ENCODE peak calls at places on chromosomes 11 and 22, in nine cellular contexts. B is activated gamma-delta T cell treated with anti-CD3 and anti-CD28 coated beads, Interleukin-2, amount 50 U/mL, for 16 hours; A is H54; D is stimulated activated CD8-positive, alpha-beta memory T cell treated with anti-CD3 and anti-CD28 coated beads, Interleukin-12 subunit alpha, Interleukin-12 subunit beta, amount 100 ng/mL, for 1 hour; R is ecto neural progenitor cell; F is lung microvascular endothelial cell; E is dermis blood vessel endothelial cell; N is NCI-H1694 treated with DMSO at 0.1 percent for 48 hours; W is stimulated activated CD4-positive, alpha-beta T cell treated with anti-CD3 and anti-CD28 coated beads, Interleukin-15, amount 100 ng/mL, for 48 hours. I is an unnamed sample.
A peak's percentile ranks its signal among the peaks of the same experiment; 100 is the strongest.

GRCh38 chr11:69377029-69377952 is 83.3 kb downstream of the MYEOV start:
- DNase-seq in B (no peak), A (no peak), D (no peak), R (no peak), F (no peak), E (no peak), N (no peak), W (no peak), I (no peak)

GRCh38 chr11:2091112-2091746 is 48.0 kb downstream of the IGF2 start:
- DNase-seq in B (no peak), A (no peak), D (no peak), R (no peak), F (no peak), E (no peak), N (no peak), W (no peak), I (no peak)

GRCh38 chr11:79397252-79397651 is 43.6 kb downstream of the TENM4 start:
- DNase-seq in B (no peak), A (peak; percentile 50), D (no peak), R (no peak), F (peak; percentile 12), E (no peak), N (no peak), W (no peak), I (no peak)

GRCh38 chr11:123235117-123235686 is 40.2 kb upstream of the CLMP start:
- DNase-seq in B (peak; percentile 20), A (peak; percentile 24), D (peak; percentile 7), R (no peak), F (peak; percentile 37), E (peak; percentile 62), N (no peak), W (peak; percentile 37), I (peak; percentile 5)

GRCh38 chr11:43547900-43548381 is 132.6 kb upstream of the HSD17B12 start:
- DNase-seq in B (no peak), A (no peak), D (no peak), R (no peak), F (no peak), E (no peak), N (no peak), W (no peak), I (no peak)

GRCh38 chr11:46984987-46985386 is 48.4 kb downstream of the CSTPP1 start:
- DNase-seq in B (no peak), A (no peak), D (no peak), R (no peak), F (no peak), E (no peak), N (no peak), W (no peak), I (no peak)

GRCh38 chr22:42273855-42274451 is 3.5 kb upstream of the TCF20 start:
- DNase-seq in B (no peak), A (no peak), D (no peak), R (no peak), F (no peak), E (no peak), N (peak; percentile 13), W (no peak), I (no peak)

GRCh38 chr11:130318031-130318673 is 3.4 kb upstream of the ZBTB44 start:
- DNase-seq in B (no peak), A (no peak), D (no peak), R (no peak), F (no peak), E (no peak), N (no peak), W (no peak), I (no peak)

GRCh38 chr22:31654408-31654807 is 7.6 kb downstream of the PISD start:
- DNase-seq in B (no peak), A (no peak), D (no peak), R (no peak), F (no peak), E (no peak), N (no peak), W (no peak), I (no peak)

GRCh38 chr22:40834628-40835027 is 15.5 kb upstream of the SLC25A17 start:
- DNase-seq in B (no peak), A (no peak), D (no peak), R (no peak), F (no peak), E (no peak), N (no peak), W (no peak), I (no peak)

GRCh38 chr22:41772645-41773044 is 27.8 kb upstream of the CCDC134 start:
- DNase-seq in B (no peak), A (peak; percentile 12), D (no peak), R (no peak), F (no peak), E (no peak), N (no peak), W (no peak), I (no peak)